ENCODE peak calls at places on chromosomes 2 and 18, in six cellular contexts. One of them, this sample, is unnamed.

GRCh38 chr18:44651453-44651852 is 29.2 kb upstream of the SETBP1 start:
- DNase-seq in HL-60: no peak
- DNase-seq in breast epithelium: no peak
- DNase-seq in endothelial cell: no peak
- DNase-seq in choroid plexus epithelial cell: peak; percentile 93
- DNase-seq in neural progenitor cell: no peak
- DNase-seq in this sample: peak; percentile 73

GRCh38 chr2:201403904-201404303 is 46.8 kb upstream of the FLACC1 start:
- DNase-seq in HL-60: no peak
- DNase-seq in breast epithelium: no peak
- DNase-seq in endothelial cell: no peak
- DNase-seq in choroid plexus epithelial cell: peak; percentile 68
- DNase-seq in neural progenitor cell: peak; percentile 20
- DNase-seq in this sample: peak; percentile 53

GRCh38 chr18:26493021-26493420 is 55.3 kb downstream of the KCTD1 start:
- DNase-seq in HL-60: no peak
- DNase-seq in breast epithelium: no peak
- DNase-seq in endothelial cell: no peak
- DNase-seq in choroid plexus epithelial cell: no peak
- DNase-seq in neural progenitor cell: no peak
- DNase-seq in this sample: peak; percentile 67

GRCh38 chr2:200738590-200738989 is 73.1 kb upstream of the BZW1 start:
- DNase-seq in HL-60: no peak
- DNase-seq in breast epithelium: no peak
- DNase-seq in endothelial cell: no peak
- DNase-seq in choroid plexus epithelial cell: no peak
- DNase-seq in neural progenitor cell: no peak
- DNase-seq in this sample: no peak

GRCh38 chr2:190838492-190838910 is 42.1 kb upstream of the GLS start:
- DNase-seq in HL-60: no peak
- DNase-seq in breast epithelium: no peak
- DNase-seq in endothelial cell: no peak
- DNase-seq in choroid plexus epithelial cell: peak; percentile 50
- DNase-seq in neural progenitor cell: no peak
- DNase-seq in this sample: no peak

GRCh38 chr2:28545590-28546195 is 49.8 kb downstream of the PLB1 start:
- DNase-seq in HL-60: no peak
- DNase-seq in breast epithelium: no peak
- DNase-seq in endothelial cell: no peak
- DNase-seq in choroid plexus epithelial cell: no peak
- DNase-seq in neural progenitor cell: no peak
- DNase-seq in this sample: no peak

GRCh38 chr2:3667151-3667631 is 9.2 kb downstream of the ALLC start:
- DNase-seq in HL-60: no peak
- DNase-seq in breast epithelium: no peak
- DNase-seq in endothelial cell: no peak
- DNase-seq in choroid plexus epithelial cell: no peak
- DNase-seq in neural progenitor cell: no peak
- DNase-seq in this sample: no peak

GRCh38 chr2:141968377-141968920 is 162.4 kb downstream of the LRP1B start:
- DNase-seq in HL-60: no peak
- DNase-seq in breast epithelium: no peak
- DNase-seq in endothelial cell: no peak
- DNase-seq in choroid plexus epithelial cell: peak; percentile 58
- DNase-seq in neural progenitor cell: no peak
- DNase-seq in this sample: peak; percentile 22

GRCh38 chr18:44791520-44791919 is 110.8 kb downstream of the SETBP1 start:
- DNase-seq in HL-60: no peak
- DNase-seq in breast epithelium: no peak
- DNase-seq in endothelial cell: no peak
- DNase-seq in choroid plexus epithelial cell: no peak
- DNase-seq in neural progenitor cell: no peak
- DNase-seq in this sample: no peak

GRCh38 chr18:50629148-50629631 is 69.3 kb downstream of the MAPK4 start:
- DNase-seq in HL-60: no peak
- DNase-seq in breast epithelium: no peak
- DNase-seq in endothelial cell: no peak
- DNase-seq in choroid plexus epithelial cell: peak; percentile 13
- DNase-seq in neural progenitor cell: no peak
- DNase-seq in this sample: peak; percentile 65

GRCh38 chr18:42052137-42052708 is 97.2 kb downstream of the PIK3C3 start:
- DNase-seq in HL-60: no peak
- DNase-seq in breast epithelium: no peak
- DNase-seq in endothelial cell: no peak
- DNase-seq in choroid plexus epithelial cell: peak; percentile 69
- DNase-seq in neural progenitor cell: peak; percentile 1
- DNase-seq in this sample: no peak

GRCh38 chr2:230937362-230937761 is 12.3 kb upstream of the GPR55 start:
- DNase-seq in HL-60: no peak
- DNase-seq in breast epithelium: no peak
- DNase-seq in endothelial cell: no peak
- DNase-seq in choroid plexus epithelial cell: no peak
- DNase-seq in neural progenitor cell: no peak
- DNase-seq in this sample: no peak

GRCh38 chr18:23936371-23936958 is 78.1 kb upstream of the TTC39C start:
- DNase-seq in HL-60: no peak
- DNase-seq in breast epithelium: no peak
- DNase-seq in endothelial cell: no peak
- DNase-seq in choroid plexus epithelial cell: no peak
- DNase-seq in neural progenitor cell: no peak
- DNase-seq in this sample: no peak

GRCh38 chr2:173407176-173407575 is 52.5 kb downstream of the CDCA7 start:
- DNase-seq in HL-60: no peak
- DNase-seq in breast epithelium: no peak
- DNase-seq in endothelial cell: no peak
- DNase-seq in choroid plexus epithelial cell: no peak
- DNase-seq in neural progenitor cell: no peak
- DNase-seq in this sample: no peak

GRCh38 chr18:33010149-33010548 is 237.3 kb upstream of the KLHL14 start:
- DNase-seq in HL-60: no peak
- DNase-seq in breast epithelium: no peak
- DNase-seq in endothelial cell: peak; percentile 6
- DNase-seq in choroid plexus epithelial cell: no peak
- DNase-seq in neural progenitor cell: no peak
- DNase-seq in this sample: no peak

GRCh38 chr2:35428548-35428947 is 927.0 kb upstream of the CRIM1 start:
- DNase-seq in HL-60: peak; percentile 35
- DNase-seq in breast epithelium: no peak
- DNase-seq in endothelial cell: peak; percentile 63
- DNase-seq in choroid plexus epithelial cell: peak; percentile 21
- DNase-seq in neural progenitor cell: peak; percentile 60
- DNase-seq in this sample: peak; percentile 56

GRCh38 chr2:213188971-213189899 is 37.8 kb upstream of the IKZF2 start:
- DNase-seq in HL-60: no peak
- DNase-seq in breast epithelium: no peak
- DNase-seq in endothelial cell: peak; percentile 26
- DNase-seq in choroid plexus epithelial cell: peak; percentile 66
- DNase-seq in neural progenitor cell: peak; percentile 90
- DNase-seq in this sample: no peak

GRCh38 chr2:228527481-228527880 is 346.0 kb upstream of the SPHKAP start:
- DNase-seq in HL-60: no peak
- DNase-seq in breast epithelium: no peak
- DNase-seq in endothelial cell: no peak
- DNase-seq in choroid plexus epithelial cell: peak; percentile 32
- DNase-seq in neural progenitor cell: no peak
- DNase-seq in this sample: no peak

GRCh38 chr2:88810017-88810416 is 118.5 kb downstream of the RPIA start:
- DNase-seq in HL-60: no peak
- DNase-seq in breast epithelium: no peak
- DNase-seq in endothelial cell: no peak
- DNase-seq in choroid plexus epithelial cell: no peak
- DNase-seq in neural progenitor cell: no peak
- DNase-seq in this sample: no peak

GRCh38 chr2:214808961-214809750 is at the start of gene BARD1:
- DNase-seq in HL-60: peak; percentile 67
- DNase-seq in breast epithelium: no peak
- DNase-seq in endothelial cell: peak; percentile 32
- DNase-seq in choroid plexus epithelial cell: peak; percentile 71
- DNase-seq in neural progenitor cell: peak; percentile 70
- DNase-seq in this sample: peak; percentile 71

GRCh38 chr2:54575379-54575888 is 119.3 kb downstream of the SPTBN1 start:
- DNase-seq in HL-60: no peak
- DNase-seq in breast epithelium: no peak
- DNase-seq in endothelial cell: no peak
- DNase-seq in choroid plexus epithelial cell: peak; percentile 89
- DNase-seq in neural progenitor cell: no peak
- DNase-seq in this sample: peak; percentile 96

GRCh38 chr2:54574107-54574859 is 118.2 kb downstream of the SPTBN1 start:
- DNase-seq in HL-60: peak; percentile 71
- DNase-seq in breast epithelium: no peak
- DNase-seq in endothelial cell: no peak
- DNase-seq in choroid plexus epithelial cell: peak; percentile 76
- DNase-seq in neural progenitor cell: no peak
- DNase-seq in this sample: no peak

GRCh38 chr2:54572636-54573531 is 116.8 kb downstream of the SPTBN1 start:
- DNase-seq in HL-60: no peak
- DNase-seq in breast epithelium: no peak
- DNase-seq in endothelial cell: no peak
- DNase-seq in choroid plexus epithelial cell: peak; percentile 66
- DNase-seq in neural progenitor cell: no peak
- DNase-seq in this sample: no peak

GRCh38 chr2:54573532-54573915 is 117.4 kb downstream of the SPTBN1 start:
- DNase-seq in HL-60: no peak
- DNase-seq in breast epithelium: no peak
- DNase-seq in endothelial cell: no peak
- DNase-seq in choroid plexus epithelial cell: no peak
- DNase-seq in neural progenitor cell: no peak
- DNase-seq in this sample: no peak

DNA sequence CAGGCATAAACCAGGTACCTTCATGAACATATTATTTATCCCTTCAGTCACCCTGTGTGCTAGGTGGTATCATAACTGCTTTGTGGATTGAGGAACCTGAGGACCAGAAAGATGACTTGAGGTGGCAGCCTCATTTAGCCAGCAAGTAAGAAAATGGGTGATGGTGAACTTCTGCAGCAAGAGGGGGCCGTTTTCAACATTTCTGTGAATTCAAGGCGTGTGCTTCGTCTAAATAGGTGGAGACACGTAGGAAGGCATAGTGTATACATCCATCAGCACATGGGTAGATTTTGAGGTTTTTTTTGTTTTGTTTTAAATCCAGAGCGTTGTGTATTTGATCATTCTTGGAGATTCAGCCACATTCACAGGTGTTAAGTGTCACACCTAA is 118.7 kb downstream of the SPTBN1 start:
- DNase-seq in HL-60: no peak
- DNase-seq in breast epithelium: no peak
- DNase-seq in endothelial cell: no peak
- DNase-seq in choroid plexus epithelial cell: no peak
- DNase-seq in neural progenitor cell: no peak
- DNase-seq in this sample: no peak
- TF ChIP-seq CTCF in HL-60: no peak
- TF ChIP-seq CTCF in breast epithelium: no peak
- TF ChIP-seq CTCF in endothelial cell: no peak
- TF ChIP-seq CTCF in choroid plexus epithelial cell: peak; percentile 25
- TF ChIP-seq CTCF in neural progenitor cell: no peak
- TF ChIP-seq CTCF in this sample: no peak

DNA sequence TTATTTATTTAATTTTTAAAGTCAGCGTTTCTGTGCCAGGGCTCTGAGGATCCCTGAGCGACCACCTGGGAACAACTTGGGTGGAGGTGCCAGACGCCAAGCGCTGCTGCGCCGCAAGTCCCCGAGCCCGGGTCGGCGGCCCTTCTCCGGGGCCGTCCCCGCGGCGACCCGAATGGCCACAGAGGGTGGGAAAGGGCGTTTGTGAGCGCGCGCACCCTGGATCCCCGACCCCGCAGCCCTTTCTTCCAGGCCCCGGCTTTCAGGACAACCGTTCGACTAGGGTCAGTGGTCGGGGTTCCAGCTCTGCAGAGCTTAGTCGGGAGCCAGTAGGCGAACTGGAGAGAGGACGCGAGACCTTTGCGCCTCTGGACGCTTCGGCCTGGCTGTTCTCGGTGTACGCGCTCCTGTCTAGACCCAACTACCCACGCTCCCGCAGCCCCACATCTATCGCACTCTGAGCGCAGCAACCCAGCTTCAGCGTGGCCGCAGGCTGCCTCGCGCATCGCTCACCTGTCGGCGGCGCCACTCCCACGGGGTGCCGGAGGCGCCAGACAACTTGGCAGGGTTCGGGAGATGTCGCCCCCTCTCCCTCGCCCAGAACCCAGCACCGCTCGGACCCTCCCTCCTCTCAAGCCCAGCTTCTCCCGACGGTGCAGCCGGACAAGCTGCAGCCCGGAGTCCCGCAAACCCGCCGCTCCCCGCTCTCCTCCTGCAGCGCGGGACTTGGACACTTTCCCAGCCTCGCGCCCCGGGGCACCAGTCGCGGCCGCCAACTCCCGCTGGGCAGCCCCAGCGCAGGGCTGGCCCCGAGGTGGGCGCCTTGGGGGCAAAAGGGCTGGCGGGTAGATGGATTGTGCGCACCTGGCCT is 785 bp downstream of the LYPD1 start:
- DNase-seq in HL-60: no peak
- DNase-seq in breast epithelium: no peak
- DNase-seq in endothelial cell: peak; percentile 18
- DNase-seq in choroid plexus epithelial cell: no peak
- DNase-seq in neural progenitor cell: peak; percentile 72
- DNase-seq in this sample: peak; percentile 7
- TF ChIP-seq CTCF in HL-60: no peak
- TF ChIP-seq CTCF in breast epithelium: no peak
- TF ChIP-seq CTCF in endothelial cell: no peak
- TF ChIP-seq CTCF in choroid plexus epithelial cell: no peak
- TF ChIP-seq CTCF in neural progenitor cell: peak; percentile 43
- TF ChIP-seq CTCF in this sample: no peak

GRCh38 chr2:79040967-79041582 is 15.6 kb downstream of the REG3G start:
- DNase-seq in HL-60: no peak
- DNase-seq in breast epithelium: no peak
- DNase-seq in endothelial cell: no peak
- DNase-seq in choroid plexus epithelial cell: no peak
- DNase-seq in neural progenitor cell: peak; percentile 50
- DNase-seq in this sample: no peak
- TF ChIP-seq CTCF in HL-60: peak; percentile 31
- TF ChIP-seq CTCF in breast epithelium: no peak
- TF ChIP-seq CTCF in endothelial cell: peak; percentile 76
- TF ChIP-seq CTCF in choroid plexus epithelial cell: peak; percentile 21
- TF ChIP-seq CTCF in neural progenitor cell: peak; percentile 84
- TF ChIP-seq CTCF in this sample: peak; percentile 34

DNA sequence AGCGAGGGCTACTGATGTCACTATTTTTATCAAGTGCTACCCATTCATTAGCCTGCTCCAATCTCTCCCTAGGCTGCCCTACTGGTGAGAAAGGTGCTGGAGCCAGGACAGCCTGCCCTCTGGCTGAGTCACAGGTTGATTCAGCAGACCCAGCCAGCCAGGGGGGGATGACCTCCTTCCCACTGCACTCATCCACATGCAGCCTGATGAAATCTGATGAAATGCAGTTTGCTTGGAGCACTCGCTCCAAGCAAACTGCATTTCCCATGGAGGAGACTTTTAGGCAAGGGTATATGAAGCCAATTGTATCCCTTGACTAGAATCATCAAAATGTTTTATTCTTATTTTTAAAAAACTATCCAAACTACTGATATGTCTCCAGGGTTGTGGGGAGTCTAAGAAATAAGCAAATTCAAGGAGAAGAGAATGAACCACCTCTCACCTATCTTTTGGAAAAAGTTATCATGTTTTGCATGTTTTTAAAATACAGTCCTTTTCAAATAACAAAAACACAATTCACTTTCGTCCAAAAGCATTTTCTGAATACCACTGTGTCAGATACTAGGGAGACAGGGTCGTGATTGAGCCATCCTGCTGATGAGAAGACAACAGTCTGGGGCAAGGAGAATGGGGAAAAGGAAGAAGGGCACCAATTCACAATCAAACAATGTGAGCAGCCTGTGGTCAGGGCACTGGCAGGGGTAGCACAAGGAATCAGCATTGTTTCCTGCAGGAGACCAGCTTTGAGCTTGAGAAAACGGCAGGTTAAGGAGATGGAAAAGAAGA is 128.3 kb downstream of the AFF3 start:
- DNase-seq in HL-60: no peak
- DNase-seq in breast epithelium: no peak
- DNase-seq in endothelial cell: no peak
- DNase-seq in choroid plexus epithelial cell: peak; percentile 96
- DNase-seq in neural progenitor cell: peak; percentile 12
- DNase-seq in this sample: peak; percentile 88
- TF ChIP-seq CTCF in HL-60: no peak
- TF ChIP-seq CTCF in breast epithelium: no peak
- TF ChIP-seq CTCF in endothelial cell: no peak
- TF ChIP-seq CTCF in choroid plexus epithelial cell: peak; percentile 36
- TF ChIP-seq CTCF in neural progenitor cell: no peak
- TF ChIP-seq CTCF in this sample: peak; percentile 22

This sample was measured in MCF 10A.